ENCODE peak calls at places on chromosomes 16 and 17, in six cellular contexts. I, M, P, L, Y and A are unnamed samples.
A peak's percentile ranks its signal among the peaks of the same experiment; 100 is the strongest.

GRCh38 chr17:74922694-74923537 is at the start of gene USH1G:
- DNase-seq in I (no peak), M (no peak), P (peak; percentile 63), L (no peak), Y (no peak), A (peak; percentile 92)

GRCh38 chr16:11639925-11640899 is 28.0 kb upstream of the SNN start:
- DNase-seq in I (peak; percentile 97), M (peak; percentile 99), P (peak; percentile 51), L (no peak), Y (no peak), A (no peak)

GRCh38 chr16:54430491-54431030 is 144.0 kb upstream of the IRX3 start:
- DNase-seq in I (peak; percentile 84), M (peak; percentile 58), P (no peak), L (no peak), Y (no peak), A (peak; percentile 65)

GRCh38 chr16:58421529-58421928 is 29.3 kb downstream of the GINS3 start:
- DNase-seq in I (peak; percentile 84), M (no peak), P (no peak), L (no peak), Y (no peak), A (no peak)

GRCh38 chr16:59164461-59164860 is 430.3 kb upstream of the GOT2 start:
- DNase-seq in I (no peak), M (peak; percentile 6), P (no peak), L (no peak), Y (no peak), A (no peak)

GRCh38 chr16:27323781-27324561 is 10.2 kb downstream of the IL4R start:
- DNase-seq in I (no peak), M (no peak), P (no peak), L (no peak), Y (no peak), A (no peak)

GRCh38 chr16:86578056-86578455 is 293 bp upstream of the FOXL1 start:
- DNase-seq in I (no peak), M (peak; percentile 86), P (no peak), L (no peak), Y (no peak), A (peak; percentile 59)

GRCh38 chr17:81218459-81218858 is 4.3 kb downstream of the CEP131 start:
- DNase-seq in I (no peak), M (no peak), P (no peak), L (no peak), Y (no peak), A (no peak)

GRCh38 chr16:67236551-67237395 is 9.8 kb downstream of the TMEM208 start:
- DNase-seq in I (no peak), M (peak; percentile 60), P (peak; percentile 20), L (peak; percentile 79), Y (peak; percentile 81), A (peak; percentile 100)

GRCh38 chr17:17835415-17836249 is 1.2 kb downstream of the SREBF1 start:
- DNase-seq in I (no peak), M (no peak), P (no peak), L (no peak), Y (no peak), A (no peak)

GRCh38 chr17:46739982-46740381 is 78.5 kb downstream of the WNT3 start:
- DNase-seq in I (no peak), M (peak; percentile 21), P (no peak), L (no peak), Y (no peak), A (no peak)

GRCh38 chr16:51524555-51525373 is 373.7 kb upstream of the SALL1 start:
- DNase-seq in I (no peak), M (peak; percentile 71), P (no peak), L (no peak), Y (no peak), A (no peak)

GRCh38 chr16:57826706-57827625 is 24.7 kb upstream of the KIFC3 start:
- DNase-seq in I (no peak), M (peak; percentile 36), P (peak; percentile 11), L (no peak), Y (no peak), A (no peak)

GRCh38 chr17:42249681-42250446 is 26.3 kb downstream of the STAT5B start:
- DNase-seq in I (no peak), M (no peak), P (no peak), L (peak; percentile 45), Y (peak; percentile 71), A (no peak)

GRCh38 chr17:57597531-57598453 is 147.3 kb downstream of the CCDC182 start:
- DNase-seq in I (peak; percentile 48), M (peak; percentile 85), P (peak; percentile 87), L (peak; percentile 19), Y (no peak), A (peak; percentile 89)

GRCh38 chr16:85652431-85653221 is 36.1 kb downstream of the GINS2 start:
- DNase-seq in I (no peak), M (peak; percentile 40), P (peak; percentile 80), L (no peak), Y (no peak), A (peak; percentile 80)

GRCh38 chr16:1105888-1106620 is 10.0 kb upstream of the C1QTNF8 start:
- DNase-seq in I (no peak), M (peak; percentile 63), P (peak; percentile 73), L (peak; percentile 39), Y (no peak), A (peak; percentile 67)

GRCh38 chr17:49016775-49017463 is 19.7 kb downstream of the IGF2BP1 start:
- DNase-seq in I (no peak), M (no peak), P (peak; percentile 19), L (no peak), Y (no peak), A (peak; percentile 60)

GRCh38 chr16:7378024-7378695 is 45.5 kb downstream of the RBFOX1 start:
- DNase-seq in I (no peak), M (no peak), P (no peak), L (no peak), Y (no peak), A (no peak)

GRCh38 chr16:88759245-88759975 is 25.6 kb downstream of the PIEZO1 start:
- DNase-seq in I (no peak), M (peak; percentile 66), P (no peak), L (peak; percentile 62), Y (peak; percentile 64), A (peak; percentile 94)

GRCh38 chr17:17732892-17733670 is 51.8 kb downstream of the RAI1 start:
- DNase-seq in I (peak; percentile 60), M (peak; percentile 69), P (no peak), L (no peak), Y (no peak), A (no peak)

GRCh38 chr16:81610144-81610842 is 165.7 kb downstream of the CMIP start:
- DNase-seq in I (no peak), M (peak; percentile 59), P (no peak), L (no peak), Y (no peak), A (no peak)

GRCh38 chr16:30585400-30586191 is at the start of gene ZNF785:
- DNase-seq in I (peak; percentile 97), M (peak; percentile 99), P (peak; percentile 99), L (peak; percentile 88), Y (peak; percentile 94), A (peak; percentile 99)

GRCh38 chr17:40718904-40719303 is 15.4 kb upstream of the KRT24 start:
- DNase-seq in I (peak; percentile 48), M (no peak), P (no peak), L (no peak), Y (no peak), A (no peak)

GRCh38 chr16:48503779-48504178 is 106.2 kb downstream of the N4BP1 start:
- DNase-seq in I (no peak), M (peak; percentile 93), P (no peak), L (no peak), Y (no peak), A (no peak)

GRCh38 chr16:2745961-2746360 is 6.5 kb upstream of the SRRM2 start:
- DNase-seq in I (no peak), M (no peak), P (no peak), L (no peak), Y (no peak), A (no peak)

GRCh38 chr16:20309786-20310185 is 17.5 kb downstream of the GP2 start:
- DNase-seq in I (no peak), M (no peak), P (no peak), L (no peak), Y (no peak), A (no peak)

GRCh38 chr17:81426676-81427445 is 31.6 kb downstream of the BAHCC1 start:
- DNase-seq in I (no peak), M (no peak), P (no peak), L (no peak), Y (no peak), A (no peak)